ENCODE peak calls at places on chromosome 18, in five cellular contexts. One of them, this sample, is unnamed. For H3K27me3 and H3K4me1, the result is how much of the 10 kb centered on the place peaks cover.

GRCh38 chr18:24546304-24546703 is 85.9 kb downstream of the HRH4 start:
- DNase-seq in psoas muscle: no peak
- DNase-seq in Karpas-422: no peak
- DNase-seq in ovary: no peak
- DNase-seq in aorta: no peak
- DNase-seq in this sample: no peak

GRCh38 chr18:79392226-79392625 is 3.5 kb upstream of the NFATC1 start:
- DNase-seq in psoas muscle: no peak
- DNase-seq in Karpas-422: no peak
- DNase-seq in ovary: peak
- DNase-seq in aorta: peak
- DNase-seq in this sample: no peak

GRCh38 chr18:23563377-23564043 is 22.8 kb downstream of the NPC1 start:
- DNase-seq in psoas muscle: no peak
- DNase-seq in Karpas-422: no peak
- DNase-seq in ovary: no peak
- DNase-seq in aorta: no peak
- DNase-seq in this sample: no peak

GRCh38 chr18:41923495-41923894 is 31.5 kb upstream of the PIK3C3 start:
- DNase-seq in psoas muscle: no peak
- DNase-seq in Karpas-422: peak
- DNase-seq in ovary: no peak
- DNase-seq in aorta: no peak
- DNase-seq in this sample: no peak

GRCh38 chr18:59669872-59670657 is 27.2 kb downstream of the CCBE1 start:
- DNase-seq in psoas muscle: no peak
- DNase-seq in Karpas-422: no peak
- DNase-seq in ovary: peak
- DNase-seq in aorta: no peak
- DNase-seq in this sample: no peak

GRCh38 chr18:55839350-55839749 is 251.4 kb upstream of the TCF4 start:
- DNase-seq in psoas muscle: no peak
- DNase-seq in Karpas-422: no peak
- DNase-seq in ovary: no peak
- DNase-seq in aorta: no peak
- DNase-seq in this sample: no peak

GRCh38 chr18:69916412-69916811 is 31.3 kb downstream of the CD226 start:
- DNase-seq in psoas muscle: no peak
- DNase-seq in Karpas-422: no peak
- DNase-seq in ovary: no peak
- DNase-seq in aorta: no peak
- DNase-seq in this sample: no peak

GRCh38 chr18:59096098-59096779 is 43.4 kb upstream of the SEC11C start:
- DNase-seq in psoas muscle: no peak
- DNase-seq in Karpas-422: no peak
- DNase-seq in ovary: no peak
- DNase-seq in aorta: no peak
- DNase-seq in this sample: no peak

GRCh38 chr18:40355701-40356100 is 1599.3 kb upstream of the PIK3C3 start:
- DNase-seq in psoas muscle: no peak
- DNase-seq in Karpas-422: no peak
- DNase-seq in ovary: no peak
- DNase-seq in aorta: no peak
- DNase-seq in this sample: no peak

DNA sequence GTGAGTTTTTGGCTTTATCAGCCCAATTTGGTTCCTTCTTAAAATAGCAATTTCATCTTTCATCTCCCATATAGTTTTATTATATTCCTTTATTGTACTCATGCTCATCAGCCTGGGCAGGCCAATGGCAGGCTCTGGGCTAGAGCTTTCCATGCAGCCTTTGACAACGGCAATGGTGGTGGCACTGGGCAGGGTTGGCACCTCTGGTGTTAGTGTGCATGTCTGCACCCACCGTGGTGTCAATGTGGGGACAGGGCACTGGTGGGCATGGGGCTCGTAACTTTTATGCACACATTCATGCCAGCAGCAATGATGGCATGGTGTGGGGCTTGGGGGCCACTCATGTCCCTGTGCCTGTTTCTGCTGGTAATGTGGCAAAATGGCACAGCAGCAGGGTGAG is 1305.4 kb downstream of the DSC3 start:
- DNase-seq in psoas muscle: no peak
- DNase-seq in Karpas-422: no peak
- DNase-seq in ovary: no peak
- DNase-seq in aorta: no peak
- DNase-seq in this sample: no peak
- H3K27me3 ChIP-seq in psoas muscle: under half
- H3K27me3 ChIP-seq in Karpas-422: under half
- H3K27me3 ChIP-seq in ovary: under half
- H3K27me3 ChIP-seq in aorta: under half
- H3K27me3 ChIP-seq in this sample: under half

GRCh38 chr18:33844232-33844631 is 266.2 kb downstream of the ASXL3 start:
- DNase-seq in psoas muscle: no peak
- DNase-seq in Karpas-422: peak
- DNase-seq in ovary: no peak
- DNase-seq in aorta: no peak
- DNase-seq in this sample: no peak
- H3K27ac ChIP-seq in psoas muscle: no peak
- H3K27ac ChIP-seq in Karpas-422: peak
- H3K27ac ChIP-seq in ovary: no peak
- H3K27ac ChIP-seq in aorta: no peak
- H3K27ac ChIP-seq in this sample: no peak

DNA sequence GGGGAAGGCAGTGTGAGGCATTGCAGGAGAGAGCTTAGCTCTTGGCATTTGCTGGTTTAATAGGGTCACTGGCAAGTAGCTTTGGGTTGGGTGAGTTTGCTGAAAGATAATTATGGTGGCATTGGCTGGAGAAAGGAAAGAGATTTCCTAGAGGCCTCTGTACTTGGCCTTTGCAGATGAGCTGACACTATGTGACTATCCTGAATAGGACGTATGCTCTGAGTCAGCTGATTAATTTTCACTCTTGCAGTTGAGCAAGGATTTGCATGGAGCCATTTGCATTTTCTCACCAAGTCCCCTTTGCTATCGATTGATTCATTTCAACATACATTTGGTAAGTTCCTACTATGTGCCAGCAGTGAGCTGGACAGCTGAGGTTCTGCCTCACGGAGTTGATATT is 245.8 kb downstream of the LOXHD1 start:
- DNase-seq in psoas muscle: no peak
- DNase-seq in Karpas-422: peak
- DNase-seq in ovary: no peak
- DNase-seq in aorta: no peak
- DNase-seq in this sample: no peak
- H3K4me1 ChIP-seq in psoas muscle: half or more
- H3K4me1 ChIP-seq in Karpas-422: under half
- H3K4me1 ChIP-seq in ovary: under half
- H3K4me1 ChIP-seq in aorta: under half
- H3K4me1 ChIP-seq in this sample: under half

GRCh38 chr18:500230-500555 is 308 bp downstream of the COLEC12 start:
- DNase-seq in psoas muscle: peak
- DNase-seq in Karpas-422: no peak
- DNase-seq in ovary: no peak
- DNase-seq in aorta: peak
- DNase-seq in this sample: no peak
- H3K27me3 ChIP-seq in psoas muscle: under half
- H3K27me3 ChIP-seq in Karpas-422: under half
- H3K27me3 ChIP-seq in ovary: under half
- H3K27me3 ChIP-seq in aorta: under half
- H3K27me3 ChIP-seq in this sample: under half

This sample was measured in adrenal gland.